ENCODE peak calls at places on chromosomes 4 and X, in five cellular contexts. H, D, N, A and T are unnamed samples.

GRCh38 chr4:53847935-53848334 is 216.5 kb downstream of the CHIC2 start:
- DNase-seq in H (no peak), A (no peak), D (no peak), N (peak), T (no peak)

GRCh38 chr4:9703391-9703790 is 78.0 kb upstream of the DRD5 start:
- DNase-seq in D (peak), N (no peak), A (no peak), H (peak), T (no peak)

GRCh38 chr4:54384563-54384962 is 155.5 kb downstream of the PDGFRA start:
- DNase-seq in H (no peak), A (no peak), D (no peak), N (peak), T (no peak)

GRCh38 chr4:33780952-33781655 is 2463.2 kb downstream of the ARAP2 start:
- DNase-seq in D (no peak), H (no peak), A (no peak), N (peak), T (no peak)

GRCh38 chr4:115113382-115114106 is at the start of gene NDST4:
- DNase-seq in D (no peak), A (no peak), N (no peak), H (no peak), T (no peak)

GRCh38 chr4:155972098-155972497 is 18.4 kb upstream of the CTSO start:
- DNase-seq in H (no peak), D (no peak), N (peak), A (no peak), T (no peak)

GRCh38 chrX:18994713-18995112 is 10.8 kb upstream of the PHKA2 start:
- DNase-seq in D (no peak), H (no peak), N (peak), A (no peak), T (peak)

GRCh38 chr4:5051692-5052423 is 578 bp downstream of the STK32B start:
- DNase-seq in A (no peak), H (no peak), N (no peak), D (no peak), T (no peak)

GRCh38 chr4:86615501-86615900 is 21.4 kb downstream of the PTPN13 start:
- DNase-seq in H (no peak), A (no peak), D (no peak), N (no peak), T (no peak)

GRCh38 chr4:177051473-177052060 is 258.1 kb upstream of the NEIL3 start:
- DNase-seq in H (no peak), N (peak), A (no peak), D (no peak), T (peak)

GRCh38 chr4:118825799-118826198 is 10.1 kb downstream of the SEC24D start:
- DNase-seq in D (no peak), A (no peak), H (no peak), N (no peak), T (no peak)

GRCh38 chr4:143559757-143560147 is 46.2 kb downstream of the SMARCA5 start:
- DNase-seq in H (no peak), D (peak), N (peak), A (no peak), T (no peak)

GRCh38 chr4:39029752-39030694 is 2.2 kb downstream of the TMEM156 start:
- DNase-seq in H (no peak), A (no peak), N (no peak), D (no peak), T (no peak)

GRCh38 chrX:148417934-148418333 is 82.5 kb upstream of the AFF2 start:
- DNase-seq in A (no peak), N (no peak), D (no peak), H (no peak), T (no peak)

GRCh38 chr4:144463896-144464295 is 182.1 kb upstream of the HHIP start:
- DNase-seq in H (no peak), D (no peak), A (no peak), N (no peak), T (no peak)

GRCh38 chrX:40877869-40878268 is 142.5 kb upstream of the MED14 start:
- DNase-seq in H (no peak), N (peak), A (no peak), D (no peak), T (no peak)

GRCh38 chrX:153708415-153708814 is 15.8 kb downstream of the BCAP31 start:
- DNase-seq in A (peak), H (no peak), N (peak), D (no peak), T (no peak)

GRCh38 chr4:152512483-152512882 is 23.4 kb downstream of the FBXW7 start:
- DNase-seq in D (no peak), N (no peak), A (no peak), H (no peak), T (no peak)

GRCh38 chrX:107574711-107575110 is 53.6 kb upstream of the PRPS1 start:
- DNase-seq in N (peak), A (no peak), D (no peak), H (no peak), T (no peak)

GRCh38 chr4:26052663-26053534 is 138.9 kb downstream of the SMIM20 start:
- DNase-seq in A (no peak), D (no peak), N (no peak), H (no peak), T (no peak)

GRCh38 chrX:54452920-54453319 is 12.7 kb downstream of the TSR2 start:
- DNase-seq in D (no peak), H (no peak), A (no peak), N (peak), T (no peak)

GRCh38 chrX:69032601-69033000 is 132.7 kb downstream of the PJA1 start:
- DNase-seq in A (no peak), H (no peak), N (no peak), D (no peak), T (peak)

GRCh38 chrX:20829665-20830481 is 544.3 kb upstream of the CNKSR2 start:
- DNase-seq in D (no peak), H (no peak), A (no peak), N (peak), T (no peak)

GRCh38 chr4:45475490-45475889 is 648.4 kb downstream of the GABRG1 start:
- DNase-seq in A (no peak), N (no peak), H (no peak), D (no peak), T (no peak)

GRCh38 chrX:38304010-38304409 is 23.3 kb downstream of the RPGR start:
- DNase-seq in D (no peak), N (peak), A (no peak), H (no peak), T (no peak)

GRCh38 chr4:70984587-70984986 is 8.9 kb upstream of the DCK start:
- DNase-seq in N (no peak), A (no peak), H (no peak), D (no peak), T (no peak)

GRCh38 chrX:68931345-68931744 is 102.5 kb downstream of the EFNB1 start:
- DNase-seq in A (no peak), D (no peak), H (no peak), N (no peak), T (no peak)

GRCh38 chr4:153467154-153467896 is 1.2 kb downstream of the TMEM131L start:
- DNase-seq in D (peak), A (peak), H (no peak), N (no peak), T (no peak)

GRCh38 chr4:86892639-86892965 is 380 bp upstream of the C4orf36 start:
- DNase-seq in D (no peak), A (no peak), N (no peak), H (no peak), T (no peak)

GRCh38 chrX:85611926-85612325 is 232.5 kb upstream of the POF1B start:
- DNase-seq in A (no peak), N (peak), D (no peak), H (no peak), T (no peak)

GRCh38 chr4:182938213-182938645 is 21.0 kb upstream of the DCTD start:
- DNase-seq in A (peak), N (peak), H (peak), D (peak), T (no peak)

GRCh38 chrX:123169247-123169901 is 14.7 kb upstream of the GRIA3 start:
- DNase-seq in A (no peak), H (no peak), N (no peak), D (no peak), T (no peak)